ENCODE peak calls at places on chromosome 3, in nine cellular contexts. J is IMR-90, P is trophoblast cell, C is left lung, Z is GM12878, Y is GM23248, O is uterus, N is hepatocyte, R is lower lobe of right lung. Q is an unnamed sample.

GRCh38 chr3:157573281-157573680 is 70.1 kb upstream of the VEPH1 start:
- DNase-seq in R (no peak), C (no peak), N (no peak), O (no peak), Y (peak; percentile 40), J (no peak), Z (no peak), P (no peak), Q (no peak)

GRCh38 chr3:76715426-76715825 is 324.5 kb upstream of the ROBO2 start:
- DNase-seq in N (no peak), J (peak; percentile 19), O (no peak), Z (no peak), P (no peak), Y (no peak), R (no peak), C (no peak), Q (no peak)

GRCh38 chr3:122005033-122005565 is 16.9 kb downstream of the ILDR1 start:
- DNase-seq in R (no peak), P (no peak), O (no peak), Z (peak; percentile 74), C (no peak), Y (no peak), J (no peak), N (no peak), Q (no peak)

GRCh38 chr3:53188720-53189119 is 27.7 kb downstream of the PRKCD start:
- DNase-seq in C (no peak), Y (no peak), P (no peak), J (no peak), Z (no peak), R (no peak), O (no peak), N (no peak), Q (no peak)

GRCh38 chr3:157494581-157495281 is 8.5 kb downstream of the VEPH1 start:
- DNase-seq in C (no peak), O (no peak), N (no peak), R (no peak), Y (peak; percentile 17), J (peak; percentile 32), P (no peak), Z (no peak), Q (no peak)

GRCh38 chr3:138381950-138382715 is 33.8 kb downstream of the MRAS start:
- DNase-seq in O (peak; percentile 73), P (peak; percentile 92), Y (peak; percentile 75), J (peak; percentile 45), Z (no peak), N (peak; percentile 56), R (peak; percentile 82), C (peak; percentile 84), Q (peak; percentile 88)

GRCh38 chr3:172285844-172286243 is 162.4 kb downstream of the GHSR start:
- DNase-seq in Z (no peak), O (no peak), C (no peak), N (no peak), Y (peak; percentile 71), J (peak; percentile 70), R (no peak), P (no peak), Q (no peak)

GRCh38 chr3:119294402-119294888 is 262 bp downstream of the ARHGAP31 start:
- DNase-seq in O (peak; percentile 46), N (peak; percentile 60), Y (peak; percentile 67), P (no peak), Z (no peak), C (peak; percentile 96), J (no peak), R (peak; percentile 86), Q (peak; percentile 77)

GRCh38 chr3:129777806-129778205 is 115.7 kb downstream of the TMCC1 start:
- DNase-seq in P (no peak), Z (no peak), J (no peak), O (no peak), C (no peak), Y (no peak), R (no peak), N (no peak), Q (no peak)
- H3K4me3 ChIP-seq in P (no peak overlapping the region), Z (no peak overlapping the region), J (no peak overlapping the region), O (no peak overlapping the region), C (no peak overlapping the region), Y (no peak overlapping the region), R (no peak overlapping the region), N (no peak overlapping the region), Q (no peak overlapping the region)

GRCh38 chr3:93962798-93963197 is 10.9 kb downstream of the PROS1 start:
- DNase-seq in P (no peak), Z (no peak), Y (no peak), O (no peak), N (no peak), C (no peak), R (no peak), J (no peak), Q (no peak)
- H3K9me3 ChIP-seq in P (peaks cover 2% of the 10 kb centered on the region), Z (no peaks in the 10 kb centered on the region), Y (no peaks in the 10 kb centered on the region), O (no peaks in the 10 kb centered on the region), N (no peaks in the 10 kb centered on the region), C (no peaks in the 10 kb centered on the region), R (no peaks in the 10 kb centered on the region), J (no peaks in the 10 kb centered on the region), Q (no peaks in the 10 kb centered on the region)

GRCh38 chr3:161014997-161015749 is 90.0 kb downstream of the B3GALNT1 start:
- DNase-seq in J (no peak), Z (peak; percentile 9), P (no peak), R (no peak), N (no peak), Y (no peak), O (no peak), C (no peak), Q (no peak)
- H3K27me3 ChIP-seq in J (no peaks in the 10 kb centered on the region), Z (no peaks in the 10 kb centered on the region), P (no peaks in the 10 kb centered on the region), R (no peaks in the 10 kb centered on the region), N (no peaks in the 10 kb centered on the region), Y (peaks cover 5% of the 10 kb centered on the region), O (no peaks in the 10 kb centered on the region), C (no peaks in the 10 kb centered on the region), Q (no peaks in the 10 kb centered on the region)

GRCh38 chr3:49120096-49120437 is 556 bp downstream of the USP19 start:
- DNase-seq in O (no peak), P (no peak), J (peak; percentile 6), R (no peak), C (no peak), Y (peak; percentile 48), N (no peak), Z (no peak), Q (no peak)

GRCh38 chr3:49122022-49122421 is 1.4 kb upstream of the USP19 start:
- DNase-seq in P (no peak), Y (no peak), Z (no peak), R (no peak), N (no peak), C (peak; percentile 69), J (no peak), O (no peak), Q (no peak)

GRCh38 chr3:49122886-49123545 is 2.4 kb upstream of the USP19 start:
- DNase-seq in R (no peak), O (no peak), Y (no peak), C (no peak), Z (no peak), J (no peak), N (no peak), P (no peak), Q (no peak)

GRCh38 chr3:49120438-49121135 is at the start of gene USP19:
- DNase-seq in O (peak; percentile 97), P (peak; percentile 90), C (peak; percentile 99), J (peak; percentile 90), Y (peak; percentile 95), Z (peak; percentile 71), N (peak; percentile 96), R (peak; percentile 98), Q (peak; percentile 95)

GRCh38 chr3:49121244-49121671 is 635 bp upstream of the USP19 start:
- DNase-seq in Z (no peak), Y (peak; percentile 5), N (no peak), R (no peak), C (no peak), O (no peak), P (no peak), J (no peak), Q (no peak)
- H3K4me3 ChIP-seq in Z (peak overlapping the region; percentile 100), Y (peak overlapping the region; percentile 76), N (no peak overlapping the region), R (peak overlapping the region; percentile 99), C (peak overlapping the region; percentile 63), O (peak overlapping the region; percentile 89), P (peak overlapping the region; percentile 25), J (no peak overlapping the region), Q (peak overlapping the region; percentile 80)

GRCh38 chr3:44495636-44496415 is 18.4 kb upstream of the ZNF445 start:
- DNase-seq in N (no peak), O (no peak), R (no peak), Z (no peak), C (no peak), P (peak; percentile 80), J (no peak), Y (no peak), Q (no peak)

GRCh38 chr3:44492496-44492895 is 15.0 kb upstream of the ZNF445 start:
- DNase-seq in C (no peak), N (no peak), Z (no peak), R (no peak), J (no peak), O (no peak), P (peak; percentile 85), Y (no peak), Q (no peak)
- H3K9me3 ChIP-seq in C (no peaks in the 10 kb centered on the region), N (no peaks in the 10 kb centered on the region), Z (peaks cover 9% of the 10 kb centered on the region), R (peaks cover 16% of the 10 kb centered on the region), J (peaks cover 27% of the 10 kb centered on the region), O (no peaks in the 10 kb centered on the region), P (peaks cover 9% of the 10 kb centered on the region), Y (no peaks in the 10 kb centered on the region), Q (peaks cover 7% of the 10 kb centered on the region)

GRCh38 chr3:197025736-197026480 is 3.7 kb downstream of the MELTF start:
- DNase-seq in P (no peak), Y (no peak), Z (no peak), R (no peak), O (no peak), C (no peak), J (no peak), N (peak; percentile 4), Q (no peak)
- H3K27me3 ChIP-seq in P (no peaks in the 10 kb centered on the region), Y (peaks cover 10% of the 10 kb centered on the region), Z (no peaks in the 10 kb centered on the region), R (peaks cover 13% of the 10 kb centered on the region), O (no peaks in the 10 kb centered on the region), C (peaks cover 70% of the 10 kb centered on the region), J (peaks cover 51% of the 10 kb centered on the region), N (no peaks in the 10 kb centered on the region), Q (peaks cover 79% of the 10 kb centered on the region)

DNA sequence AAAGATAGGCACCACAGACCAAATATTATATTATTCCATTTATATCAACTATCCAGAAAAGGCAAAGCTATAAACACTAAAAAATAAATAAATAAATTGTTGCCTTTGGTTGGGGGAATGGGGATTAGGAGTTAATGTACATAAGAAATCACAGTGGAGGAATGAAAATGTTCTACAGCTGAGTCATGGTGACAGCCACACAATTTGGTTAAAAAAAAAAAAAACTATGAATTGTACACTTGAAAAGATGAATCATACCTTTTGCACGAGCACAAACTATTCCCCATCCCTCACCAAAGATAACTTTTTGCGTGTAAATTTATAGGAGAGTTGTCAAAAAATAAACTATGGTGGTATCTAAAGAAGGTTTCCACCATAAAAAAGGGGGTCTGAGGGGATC is 103.2 kb downstream of the TBC1D5 start:
- DNase-seq in R (no peak), Y (peak; percentile 79), Z (no peak), P (no peak), C (no peak), O (no peak), J (peak; percentile 82), N (no peak), Q (no peak)
- H3K4me3 ChIP-seq in R (no peak overlapping the region), Y (peak overlapping the region; percentile 48), Z (no peak overlapping the region), P (no peak overlapping the region), C (no peak overlapping the region), O (no peak overlapping the region), J (no peak overlapping the region), N (no peak overlapping the region), Q (no peak overlapping the region)